ENCODE peak calls at places on chromosomes 6 and 20, in nine cellular contexts. S is adrenal gland; G is CD4-positive, CD25-positive, alpha-beta regulatory T cell; Y is uterus; L is small intestine; J is fibroblast of lung; K is cardiac muscle cell; N is transverse colon; C is HCT116. R is an unnamed sample.

GRCh38 chr20:59120491-59120890 is 43.1 kb upstream of the ZNF831 start:
- DNase-seq in C (no peak), N (no peak), J (no peak), Y (no peak), K (no peak), G (peak; percentile 45), L (no peak), S (no peak), R (peak; percentile 54)

GRCh38 chr6:36222924-36223323 is 26.4 kb downstream of the BRPF3 start:
- DNase-seq in K (no peak), G (no peak), C (no peak), Y (no peak), N (peak; percentile 61), S (no peak), J (no peak), L (peak; percentile 55), R (no peak)

GRCh38 chr20:12067686-12068085 is 150.0 kb downstream of the BTBD3 start:
- DNase-seq in N (no peak), L (no peak), S (no peak), G (no peak), J (no peak), Y (no peak), K (no peak), C (no peak), R (no peak)

GRCh38 chr6:130366011-130366963 is at the start of gene TMEM200A:
- DNase-seq in K (peak; percentile 75), Y (peak; percentile 69), L (no peak), S (peak; percentile 69), C (no peak), N (peak; percentile 23), J (peak; percentile 79), G (no peak), R (peak; percentile 62)

GRCh38 chr6:35624341-35625070 is 64.2 kb downstream of the FKBP5 start:
- DNase-seq in N (no peak), Y (no peak), G (peak; percentile 46), C (no peak), S (no peak), J (peak; percentile 44), L (no peak), K (no peak), R (peak; percentile 70)

GRCh38 chr20:54199721-54200176 is 8.1 kb upstream of the PFDN4 start:
- DNase-seq in C (peak; percentile 71), J (peak; percentile 80), G (peak; percentile 71), Y (peak; percentile 67), S (peak; percentile 91), L (peak; percentile 75), N (peak; percentile 85), K (peak; percentile 83), R (peak; percentile 75)

GRCh38 chr20:63307538-63308217 is 14.7 kb downstream of the COL20A1 start:
- DNase-seq in S (no peak), L (no peak), Y (no peak), K (no peak), C (no peak), N (no peak), G (no peak), J (no peak), R (no peak)

GRCh38 chr20:9507544-9508239 is 6.7 kb upstream of the LAMP5 start:
- DNase-seq in Y (no peak), N (no peak), L (no peak), G (no peak), S (no peak), K (no peak), J (no peak), C (no peak), R (no peak)

GRCh38 chr6:132133734-132134490 is 182.7 kb upstream of the CCN2 start:
- DNase-seq in G (no peak), J (no peak), K (no peak), S (peak; percentile 60), L (no peak), C (no peak), Y (peak; percentile 25), N (peak; percentile 22), R (no peak)

GRCh38 chr6:74269601-74269860 is 573.5 kb downstream of the CD109 start:
- DNase-seq in N (no peak), J (peak; percentile 24), Y (no peak), C (no peak), S (no peak), G (no peak), L (no peak), K (no peak), R (no peak)

GRCh38 chr6:30990422-30991086 is 7.0 kb downstream of the MUC21 start:
- DNase-seq in L (peak; percentile 42), G (peak; percentile 73), Y (no peak), S (no peak), J (no peak), K (no peak), N (no peak), C (no peak), R (no peak)

GRCh38 chr6:19417713-19418112 is 419.5 kb upstream of the ID4 start:
- DNase-seq in C (peak; percentile 90), S (no peak), Y (no peak), N (no peak), L (no peak), G (no peak), J (peak; percentile 28), K (no peak), R (no peak)

GRCh38 chr6:28807682-28808280 is 116.0 kb downstream of the TRIM27 start:
- DNase-seq in N (no peak), L (no peak), G (peak; percentile 16), K (peak; percentile 48), S (no peak), J (peak; percentile 57), Y (no peak), C (peak; percentile 75), R (no peak)

GRCh38 chr6:145627451-145627850 is 107.9 kb downstream of the EPM2A start:
- DNase-seq in K (no peak), S (no peak), Y (no peak), C (no peak), G (no peak), N (no peak), J (no peak), L (no peak), R (no peak)

GRCh38 chr20:13821876-13822275 is 37.0 kb downstream of the NDUFAF5 start:
- DNase-seq in K (peak; percentile 34), Y (no peak), N (no peak), C (no peak), L (no peak), J (no peak), S (no peak), G (no peak), R (no peak)

GRCh38 chr20:50744143-50744792 is 12.9 kb downstream of the PARD6B start:
- DNase-seq in S (peak; percentile 88), C (peak; percentile 67), G (no peak), K (peak; percentile 93), L (peak; percentile 96), Y (peak; percentile 87), N (peak; percentile 68), J (peak; percentile 91), R (no peak)

DNA sequence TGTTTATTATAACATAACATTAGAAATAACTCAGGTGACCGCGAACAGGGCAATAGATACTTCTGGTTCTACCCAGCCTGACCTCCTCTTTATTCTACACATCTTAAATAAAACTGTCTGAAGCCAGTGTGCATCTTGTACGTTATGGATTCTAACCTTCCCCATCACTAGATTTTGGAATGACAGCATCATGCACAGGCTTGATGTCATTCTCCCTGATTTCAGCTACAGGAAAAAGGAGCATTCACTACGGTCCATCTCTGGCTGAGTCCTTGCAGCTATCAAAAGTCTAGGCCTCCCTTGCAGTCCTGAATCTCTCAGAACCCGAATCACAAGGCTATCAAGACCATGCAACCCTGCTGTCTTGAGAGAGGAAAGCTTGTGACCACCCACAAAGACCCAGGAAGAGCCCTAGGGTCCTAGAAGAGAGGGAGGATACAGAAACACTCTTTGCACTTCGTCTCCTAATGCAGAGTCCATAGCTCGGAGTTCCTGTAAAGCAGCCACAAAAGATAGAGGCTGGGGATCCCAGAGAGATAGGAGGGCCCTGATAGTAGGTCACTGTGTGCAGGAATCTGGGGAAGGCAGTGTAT is 845 bp downstream of the HLA-DPA1 start:
- DNase-seq in N (no peak), L (no peak), J (no peak), K (no peak), S (no peak), G (no peak), C (no peak), Y (no peak), R (no peak)
- H3K27ac ChIP-seq in N (peak overlapping the region; percentile 60), L (no peak overlapping the region), J (no peak overlapping the region), K (no peak overlapping the region), S (peak overlapping the region; percentile 47), G (peak overlapping the region; percentile 53), C (no peak overlapping the region), Y (no peak overlapping the region), R (no peak overlapping the region)

GRCh38 chr6:105753184-105754097 is 332.7 kb upstream of the PRDM1 start:
- DNase-seq in S (no peak), N (peak; percentile 77), G (no peak), J (peak; percentile 50), Y (no peak), K (no peak), L (peak; percentile 90), C (peak; percentile 31), R (no peak)
- H3K4me3 ChIP-seq in S (no peak overlapping the region), N (no peak overlapping the region), G (no peak overlapping the region), J (no peak overlapping the region), Y (no peak overlapping the region), K (no peak overlapping the region), L (no peak overlapping the region), C (no peak overlapping the region), R (no peak overlapping the region)

DNA sequence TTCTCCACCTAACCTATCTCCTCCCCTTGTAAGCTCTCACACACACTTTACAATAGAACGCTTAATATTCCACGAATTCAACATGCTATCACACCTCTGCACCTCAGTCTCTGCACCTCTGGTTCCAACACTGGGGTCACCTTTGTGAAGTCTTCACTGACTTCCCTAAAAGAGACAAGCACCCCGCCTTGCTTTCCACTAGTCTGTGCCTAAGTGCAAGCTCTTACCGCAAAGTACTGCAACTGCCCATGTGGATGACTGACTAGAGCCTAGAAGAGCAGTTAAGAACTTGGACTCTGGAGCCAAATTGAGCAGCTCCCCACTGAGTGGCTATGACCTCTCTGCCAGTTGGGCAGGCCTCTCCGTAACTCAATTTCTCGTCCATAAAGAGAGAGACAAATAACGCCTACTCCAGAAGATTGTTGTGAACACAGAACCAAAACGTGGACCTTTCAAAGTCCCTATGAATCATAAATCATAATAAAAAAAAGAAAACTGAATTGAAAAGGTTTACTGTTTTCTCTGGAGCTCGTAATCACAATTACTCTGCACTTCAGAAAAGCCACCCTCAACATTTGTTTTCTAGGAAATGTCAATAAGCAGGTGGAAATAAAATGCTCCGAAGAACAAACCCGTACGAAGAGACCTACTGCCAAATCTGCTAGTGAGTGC is 1.2 kb downstream of the IFNGR1 start:
- DNase-seq in Y (no peak), G (peak; percentile 18), J (peak; percentile 48), K (no peak), C (no peak), S (peak; percentile 67), N (peak; percentile 67), L (peak; percentile 87), R (no peak)
- H3K4me1 ChIP-seq in Y (no peaks in the 10 kb centered on the region), G (peaks cover 36% of the 10 kb centered on the region), J (peaks cover 7% of the 10 kb centered on the region), K (peaks cover 25% of the 10 kb centered on the region), C (peaks cover 23% of the 10 kb centered on the region), S (peaks cover 74% of the 10 kb centered on the region), N (peaks cover 55% of the 10 kb centered on the region), L (peaks cover 20% of the 10 kb centered on the region), R (peaks cover 49% of the 10 kb centered on the region)

GRCh38 chr20:46388201-46388836 is 18.1 kb downstream of the ELMO2 start:
- DNase-seq in C (no peak), S (no peak), K (no peak), Y (no peak), G (no peak), J (no peak), L (no peak), N (no peak), R (no peak)

GRCh38 chr20:46393967-46394366 is 12.4 kb downstream of the ELMO2 start:
- DNase-seq in Y (no peak), L (no peak), K (no peak), C (no peak), J (no peak), S (no peak), N (no peak), G (no peak), R (no peak)

GRCh38 chr20:46388945-46389344 is 17.5 kb downstream of the ELMO2 start:
- DNase-seq in S (peak; percentile 92), Y (no peak), C (no peak), L (no peak), N (no peak), J (no peak), K (no peak), G (no peak), R (no peak)
- H3K27ac ChIP-seq in S (peak overlapping the region; percentile 11), Y (no peak overlapping the region), C (no peak overlapping the region), L (no peak overlapping the region), N (no peak overlapping the region), J (no peak overlapping the region), K (no peak overlapping the region), G (no peak overlapping the region), R (no peak overlapping the region)

R was measured in CD8-positive, alpha-beta memory T cell.